ENCODE peak calls at places on chromosome 6, in five cellular contexts. M is colonic mucosa, K is HCT116, D is kidney, B is IMR-90. T is an unnamed sample.

GRCh38 chr6:52152070-52152423 is 34.1 kb upstream of the IL17A start:
- DNase-seq in D (no peak), K (no peak), B (no peak), M (no peak), T (no peak)

GRCh38 chr6:150025201-150025917 is at the start of gene RAET1L:
- DNase-seq in K (peak), D (peak), M (peak), B (peak), T (no peak)

GRCh38 chr6:130907687-130908086 is 80.5 kb downstream of the SMLR1 start:
- DNase-seq in M (peak), B (no peak), D (no peak), K (no peak), T (no peak)

GRCh38 chr6:43773981-43774775 is 4.2 kb downstream of the VEGFA start:
- DNase-seq in M (no peak), D (peak), B (no peak), K (no peak), T (no peak)

GRCh38 chr6:35611235-35611634 is 77.5 kb downstream of the FKBP5 start:
- DNase-seq in M (no peak), D (no peak), B (peak), K (no peak), T (peak)

GRCh38 chr6:583116-583515 is 73.8 kb downstream of the HUS1B start:
- DNase-seq in M (no peak), D (no peak), B (no peak), K (no peak), T (no peak)

GRCh38 chr6:53067307-53067706 is 2.1 kb downstream of the FBXO9 start:
- DNase-seq in D (no peak), K (no peak), B (peak), M (no peak), T (no peak)

GRCh38 chr6:24985313-24985712 is 49.6 kb upstream of the RIPOR2 start:
- DNase-seq in M (no peak), D (no peak), K (no peak), B (no peak), T (no peak)

GRCh38 chr6:1024587-1024986 is 287.3 kb upstream of the FOXQ1 start:
- DNase-seq in K (no peak), B (peak), D (peak), M (no peak), T (peak)

GRCh38 chr6:14130431-14131075 is 13.0 kb downstream of the CD83 start:
- DNase-seq in D (no peak), B (peak), K (no peak), M (no peak), T (no peak)

GRCh38 chr6:111791415-111791814 is 81.8 kb downstream of the FYN start:
- DNase-seq in M (no peak), B (peak), K (no peak), D (no peak), T (no peak)

GRCh38 chr6:84003140-84003539 is 30.4 kb upstream of the MRAP2 start:
- DNase-seq in D (no peak), M (no peak), K (no peak), B (no peak), T (no peak)

GRCh38 chr6:22789315-22789714 is 219.9 kb downstream of the HDGFL1 start:
- DNase-seq in K (no peak), M (no peak), D (no peak), B (no peak), T (no peak)

GRCh38 chr6:3527797-3528067 is 70.9 kb upstream of the SLC22A23 start:
- DNase-seq in M (no peak), B (no peak), K (no peak), D (no peak), T (no peak)

GRCh38 chr6:51049983-51050877 is 231.6 kb downstream of the TFAP2B start:
- DNase-seq in D (no peak), B (no peak), K (no peak), M (no peak), T (no peak)

GRCh38 chr6:16206595-16207037 is 31.8 kb upstream of the GMPR start:
- DNase-seq in B (peak), M (peak), D (no peak), K (peak), T (peak)

GRCh38 chr6:63813531-63813930 is 177.9 kb downstream of the PHF3 start:
- DNase-seq in K (no peak), D (no peak), M (no peak), B (no peak), T (no peak)

GRCh38 chr6:144467153-144467762 is 182.1 kb downstream of the UTRN start:
- DNase-seq in K (no peak), D (no peak), B (no peak), M (no peak), T (no peak)

GRCh38 chr6:144468709-144469108 is 183.6 kb downstream of the UTRN start:
- DNase-seq in M (no peak), D (no peak), B (no peak), K (no peak), T (no peak)

GRCh38 chr6:144469144-144469575 is 184.0 kb downstream of the UTRN start:
- DNase-seq in M (no peak), D (no peak), B (no peak), K (no peak), T (no peak)

GRCh38 chr6:144466716-144467115 is 181.6 kb downstream of the UTRN start:
- DNase-seq in M (no peak), D (no peak), K (no peak), B (no peak), T (peak)

DNA sequence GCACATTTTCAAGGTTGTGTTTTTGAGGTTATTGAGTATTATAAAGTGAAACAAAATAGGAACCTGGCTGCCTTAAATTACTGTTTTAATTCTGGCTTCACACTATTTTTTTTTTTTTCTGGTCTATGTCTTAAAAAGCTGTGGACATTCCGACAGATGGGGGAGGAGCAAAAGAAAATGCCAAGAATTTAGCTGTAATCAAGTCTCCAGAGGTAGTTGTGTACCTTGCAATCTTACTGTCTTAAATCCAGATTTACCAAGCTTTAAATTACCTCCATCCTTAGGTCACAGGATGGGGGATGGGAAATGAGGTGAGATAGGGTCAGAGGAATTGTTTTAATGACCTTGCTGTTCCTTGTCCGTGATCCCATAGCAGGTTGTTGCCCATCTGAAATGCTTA is 182.8 kb downstream of the UTRN start:
- DNase-seq in B (no peak), M (no peak), K (no peak), D (no peak), T (no peak)
- H3K9ac ChIP-seq in B (no peak), M (no peak), K (no peak), D (no peak), T (no peak)

DNA sequence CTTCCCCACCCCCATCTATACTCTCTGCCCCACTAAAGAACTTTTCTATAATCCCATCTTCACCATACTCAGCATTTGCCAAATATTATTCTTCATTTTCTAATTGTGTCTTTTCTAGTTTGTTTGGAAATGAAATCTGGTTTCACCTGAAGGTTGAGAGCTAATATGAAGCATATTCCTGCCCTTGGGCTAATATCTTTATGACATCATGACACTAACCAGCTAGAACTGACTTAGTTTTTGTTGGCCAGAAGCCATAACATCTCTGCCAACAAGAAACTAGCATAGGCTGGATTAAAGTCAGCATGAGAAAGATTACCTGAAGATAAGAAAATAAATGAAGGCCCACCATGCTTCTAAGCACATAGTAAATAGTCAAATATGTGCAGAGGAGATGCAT is 16.7 kb downstream of the UNC5CL start:
- DNase-seq in D (no peak), K (no peak), B (no peak), M (no peak), T (no peak)
- H3K27ac ChIP-seq in D (peak), K (no peak), B (no peak), M (no peak), T (no peak)

GRCh38 chr6:108008363-108008762 is 50.4 kb upstream of the SEC63 start:
- DNase-seq in D (no peak), B (no peak), M (no peak), K (no peak), T (no peak)
- H3K4me3 ChIP-seq in D (no peak), B (no peak), M (no peak), K (no peak), T (no peak)

GRCh38 chr6:162917506-162917905 is 189.7 kb downstream of the PACRG start:
- DNase-seq in M (no peak), K (no peak), B (peak), D (no peak), T (no peak)
- H3K9ac ChIP-seq in M (no peak), K (no peak), B (no peak), D (no peak), T (no peak)

DNA sequence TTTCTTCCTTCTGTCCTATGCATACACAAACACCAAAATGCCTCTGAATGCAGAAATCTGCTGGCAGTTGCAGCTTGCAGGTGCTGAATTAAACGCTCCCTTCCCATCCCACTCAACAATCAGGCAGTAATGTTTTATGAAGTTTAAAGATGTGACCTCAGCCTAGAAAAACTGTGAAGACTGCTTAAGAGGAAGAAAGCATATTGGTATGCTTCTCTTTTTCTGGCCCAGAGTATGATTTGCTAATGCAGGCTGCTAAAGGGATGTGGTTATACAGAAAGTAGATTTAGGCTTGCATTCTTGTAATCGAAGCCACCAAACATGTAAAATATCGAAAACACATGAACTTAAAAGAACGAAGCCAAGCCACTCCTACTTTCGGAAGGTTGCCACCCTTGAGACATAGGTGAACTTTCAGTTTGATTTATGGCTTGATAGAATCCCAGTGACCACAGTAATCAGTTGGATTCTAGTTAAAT is 40.8 kb downstream of the MAP3K5 start:
- DNase-seq in D (no peak), B (peak), M (peak), K (no peak), T (no peak)
- H3K27ac ChIP-seq in D (no peak), B (no peak), M (peak), K (no peak), T (peak)

DNA sequence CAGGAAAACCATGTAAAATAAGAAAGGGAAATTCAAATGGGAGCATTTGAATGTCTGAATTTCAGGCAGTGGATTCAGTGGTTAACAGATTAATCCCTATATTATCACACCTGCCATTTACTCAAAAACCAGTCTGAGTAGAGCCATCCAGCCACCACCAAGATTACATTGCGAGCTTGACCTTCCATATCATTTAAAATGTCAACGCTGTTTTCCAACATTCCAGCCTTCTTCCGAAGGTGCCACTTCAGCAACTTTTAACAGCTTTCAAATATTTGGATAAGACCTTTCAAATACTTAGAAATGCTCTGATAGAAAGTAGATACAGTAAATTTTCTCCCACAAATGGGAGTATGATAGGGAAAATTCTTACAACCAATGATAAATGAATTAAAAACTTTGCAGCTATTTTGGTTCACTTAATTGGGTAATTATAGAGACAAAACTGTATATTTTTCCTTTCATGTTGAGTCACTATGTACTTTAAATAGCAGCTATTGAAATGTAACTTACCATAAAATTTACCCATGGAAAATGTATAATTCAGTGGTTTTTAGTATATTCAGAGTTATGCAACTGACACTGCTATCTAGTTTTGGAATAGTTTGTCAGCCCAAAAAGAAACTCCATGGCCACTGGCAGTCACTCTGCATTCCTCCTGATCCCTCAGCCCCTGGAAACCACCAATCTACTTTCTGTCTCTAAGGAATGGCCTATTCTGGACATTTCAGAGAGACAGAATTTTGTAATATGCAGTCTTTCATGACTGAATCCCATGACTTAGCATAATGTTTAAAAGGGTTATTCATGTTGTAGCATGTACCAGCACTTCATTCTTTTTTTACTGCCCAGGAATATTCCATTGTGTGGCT is 21.6 kb downstream of the EZR start:
- DNase-seq in D (no peak), M (no peak), K (no peak), B (peak), T (no peak)
- H3K4me3 ChIP-seq in D (peak), M (no peak), K (no peak), B (no peak), T (peak)

DNA sequence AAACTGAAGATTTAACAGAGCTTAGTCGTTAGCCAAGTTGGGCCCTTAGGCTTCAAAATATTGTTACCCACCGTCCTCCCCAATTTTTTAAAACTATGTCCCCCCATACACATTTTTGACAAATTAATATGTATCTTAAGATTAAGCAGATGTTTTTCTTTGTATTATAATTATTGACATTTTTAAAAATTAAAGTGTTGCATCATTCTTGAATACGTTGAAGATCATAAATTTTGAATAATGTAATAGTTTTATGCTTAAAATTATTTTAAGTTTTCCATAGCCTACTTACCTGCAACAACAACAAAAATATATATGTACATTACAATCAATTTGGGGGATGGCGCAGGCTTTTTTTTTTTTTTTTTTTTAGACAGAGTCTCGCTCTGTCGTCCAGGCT is 8.2 kb upstream of the PRSS16 start:
- DNase-seq in M (no peak), K (no peak), D (no peak), B (no peak), T (no peak)
- H3K9ac ChIP-seq in M (no peak), K (no peak), D (no peak), B (no peak), T (no peak)

GRCh38 chr6:170124836-170125235 is 166.0 kb downstream of the DLL1 start:
- DNase-seq in D (peak), K (no peak), M (peak), B (no peak), T (no peak)

GRCh38 chr6:170124150-170124549 is 166.7 kb downstream of the DLL1 start:
- DNase-seq in B (no peak), K (no peak), M (peak), D (no peak), T (no peak)

GRCh38 chr6:170127151-170127550 is 163.7 kb downstream of the DLL1 start:
- DNase-seq in K (no peak), B (no peak), M (peak), D (peak), T (no peak)

GRCh38 chr6:170128346-170128745 is 162.5 kb downstream of the DLL1 start:
- DNase-seq in B (no peak), D (peak), M (peak), K (no peak), T (no peak)

GRCh38 chr6:170125447-170126300 is 165.2 kb downstream of the DLL1 start:
- DNase-seq in M (peak), D (peak), K (no peak), B (no peak), T (no peak)
- H3K27ac ChIP-seq in M (no peak), D (no peak), K (no peak), B (no peak), T (no peak)